ENCODE peak calls at places on chromosome 12, in four cellular contexts. K is HepG2, H is H1, J is K562. E is an unnamed sample.

GRCh38 chr12:52696588-52696987 is 6.7 kb downstream of the KRT77 start:
- DNase-seq in K (no peak), H (no peak), J (no peak), E (no peak)

GRCh38 chr12:92340441-92341332 is 195.0 kb upstream of the BTG1 start:
- DNase-seq in J (no peak), H (no peak), K (no peak), E (no peak)

GRCh38 chr12:32312049-32312670 is 87.2 kb upstream of the FGD4 start:
- DNase-seq in J (no peak), H (no peak), K (peak; percentile 42), E (peak; percentile 21)

GRCh38 chr12:68933564-68933893 is 558 bp upstream of the CPM start:
- DNase-seq in K (no peak), H (peak; percentile 75), J (no peak), E (no peak)

GRCh38 chr12:88810806-88811205 is 230.5 kb upstream of the KITLG start:
- DNase-seq in H (no peak), K (no peak), J (no peak), E (no peak)

GRCh38 chr12:13566286-13566685 is 369.8 kb downstream of the EMP1 start:
- DNase-seq in H (no peak), J (no peak), K (no peak), E (no peak)

GRCh38 chr12:20376984-20377383 is 8.6 kb downstream of the PDE3A start:
- DNase-seq in K (no peak), H (no peak), J (no peak), E (no peak)

GRCh38 chr12:7374423-7375144 is 69.4 kb downstream of the CD163L1 start:
- DNase-seq in J (peak; percentile 8), K (peak; percentile 80), H (peak; percentile 78), E (no peak)

GRCh38 chr12:4273651-4274395 is at the start of gene CCND2:
- DNase-seq in K (no peak), J (peak; percentile 69), H (peak; percentile 84), E (peak; percentile 69)

GRCh38 chr12:14283489-14284144 is 81.9 kb upstream of the ATF7IP start:
- DNase-seq in J (no peak), H (no peak), K (no peak), E (peak; percentile 76)

GRCh38 chr12:115235880-115236279 is 551.9 kb upstream of the TBX3 start:
- DNase-seq in J (no peak), K (no peak), H (no peak), E (no peak)

GRCh38 chr12:96256672-96257361 is 62.6 kb downstream of the ELK3 start:
- DNase-seq in J (no peak), K (no peak), H (no peak), E (no peak)

GRCh38 chr12:88453323-88453722 is 126.9 kb downstream of the KITLG start:
- DNase-seq in H (no peak), K (no peak), J (no peak), E (no peak)

GRCh38 chr12:106736051-106736957 is 38.2 kb upstream of the RIC8B start:
- DNase-seq in K (peak; percentile 20), J (no peak), H (no peak), E (no peak)

GRCh38 chr12:109737631-109738030 is 24.0 kb downstream of the FAM222A start:
- DNase-seq in J (no peak), H (no peak), K (peak; percentile 70), E (no peak)

GRCh38 chr12:27588786-27589185 is 64.8 kb downstream of the PPFIBP1 start:
- DNase-seq in K (no peak), H (no peak), J (no peak), E (no peak)

GRCh38 chr12:69534389-69534822 is 50.9 kb upstream of the CCT2 start:
- DNase-seq in J (no peak), H (no peak), K (peak; percentile 6), E (peak; percentile 51)

GRCh38 chr12:58896278-58896677 is 24.0 kb downstream of the LRIG3 start:
- DNase-seq in J (no peak), H (no peak), K (no peak), E (no peak)

GRCh38 chr12:3442397-3442796 is 48.6 kb upstream of the PRMT8 start:
- DNase-seq in J (no peak), H (no peak), K (no peak), E (no peak)

GRCh38 chr12:4080213-4080612 is 193.3 kb upstream of the CCND2 start:
- DNase-seq in K (no peak), J (no peak), H (no peak), E (no peak)

GRCh38 chr12:88207921-88208640 is 66.0 kb downstream of the TMTC3 start:
- DNase-seq in K (no peak), H (no peak), J (no peak), E (no peak)

GRCh38 chr12:4833511-4833910 is 76.2 kb upstream of the KCNA1 start:
- DNase-seq in J (no peak), H (no peak), K (no peak), E (no peak)

GRCh38 chr12:122090759-122091535 is 12.4 kb downstream of the MLXIP start:
- DNase-seq in H (no peak), K (no peak), J (no peak), E (no peak)

GRCh38 chr12:123983822-123984485 is 10.9 kb downstream of the ZNF664 start:
- DNase-seq in H (no peak), K (peak; percentile 74), J (peak; percentile 38), E (no peak)

GRCh38 chr12:517538-517937 is 57.8 kb downstream of the B4GALNT3 start:
- DNase-seq in J (no peak), H (no peak), K (no peak), E (no peak)

DNA sequence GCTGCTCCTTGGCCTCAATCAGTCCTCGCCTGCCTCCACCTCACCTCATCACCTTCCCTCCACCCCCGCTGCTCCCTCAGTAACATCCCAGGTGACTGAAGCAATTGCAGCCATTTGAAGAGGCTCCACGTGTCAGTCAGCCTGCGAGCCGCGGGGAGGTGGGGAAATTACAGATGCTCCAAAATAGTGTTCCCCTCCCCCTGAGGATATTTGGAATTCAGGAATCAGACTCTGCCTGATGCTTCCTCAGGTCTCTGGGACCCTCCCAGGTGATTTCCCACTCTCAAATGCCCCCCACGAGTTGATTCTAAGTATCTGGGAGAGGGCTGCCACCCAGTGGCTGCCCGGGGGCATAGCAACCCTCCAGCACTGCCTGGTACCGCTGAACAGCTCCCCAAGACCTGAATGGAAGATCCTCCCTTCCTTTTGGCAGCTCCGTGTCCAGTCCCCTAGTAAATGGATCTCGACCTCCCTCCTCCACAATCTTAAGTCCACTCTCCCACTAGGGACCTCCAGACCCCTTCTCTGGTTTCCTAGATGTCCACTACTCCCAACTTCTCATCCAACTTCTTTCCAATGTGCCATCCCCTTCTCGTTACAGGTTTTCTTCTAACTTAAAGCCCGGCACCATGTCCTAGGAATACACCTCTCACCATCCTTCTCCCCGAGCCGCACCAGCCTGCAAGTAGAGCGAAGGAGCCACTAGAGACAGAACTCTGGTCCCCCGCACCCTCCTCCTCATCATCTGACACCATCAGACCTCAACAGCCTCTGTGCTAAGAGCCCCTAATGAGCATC is 1.4 kb upstream of the ASIC1 start:
- DNase-seq in K (peak; percentile 30), H (peak; percentile 82), J (peak; percentile 65), E (no peak)
- TF ChIP-seq CBX5 in K (no peak), H (no peak), J (no peak), E (no peak)

DNA sequence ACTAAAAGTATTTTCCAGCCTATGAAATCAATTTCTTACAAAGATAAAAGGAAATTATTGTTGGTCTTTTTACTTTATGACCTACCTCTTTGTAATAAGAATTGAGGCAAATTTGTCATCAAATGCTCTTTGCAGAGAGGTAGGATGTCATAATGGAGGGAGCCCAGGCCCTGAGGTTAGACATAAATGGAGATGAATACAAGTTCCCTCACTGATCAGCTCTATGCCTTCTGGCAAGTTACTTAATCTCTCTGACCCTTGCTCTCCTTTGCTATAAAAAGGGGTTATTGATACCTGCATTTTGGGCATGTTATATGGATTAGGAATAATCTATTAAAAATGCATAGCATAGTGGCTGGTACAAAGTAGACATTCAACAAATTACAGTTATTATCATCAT is 146.9 kb upstream of the KRR1 start:
- DNase-seq in J (no peak), K (no peak), H (no peak), E (no peak)
- TF ChIP-seq CBX5 in J (no peak), K (no peak), H (no peak), E (no peak)

GRCh38 chr12:53952871-53953734 is 1.6 kb upstream of the HOXC12 start:
- DNase-seq in J (no peak), K (peak; percentile 23), H (peak; percentile 81), E (no peak)
- TF ChIP-seq CBX5 in J (no peak), K (no peak), H (no peak), E (no peak)

GRCh38 chr12:57031789-57032188 is 15.5 kb upstream of the TAC3 start:
- DNase-seq in H (no peak), J (no peak), K (no peak), E (no peak)

GRCh38 chr12:57031228-57031670 is 14.9 kb upstream of the TAC3 start:
- DNase-seq in J (no peak), K (peak; percentile 28), H (no peak), E (no peak)

GRCh38 chr12:57033428-57033827 is 16.5 kb downstream of the MYO1A start:
- DNase-seq in H (no peak), J (no peak), K (no peak), E (no peak)

GRCh38 chr12:57027011-57027804 is 10.9 kb upstream of the TAC3 start:
- DNase-seq in H (no peak), J (peak; percentile 71), K (no peak), E (no peak)

GRCh38 chr12:57027805-57028153 is 11.4 kb upstream of the TAC3 start:
- DNase-seq in K (no peak), J (no peak), H (no peak), E (no peak)
- TF ChIP-seq CBX5 in K (no peak), J (no peak), H (no peak), E (no peak)

E was measured in GM12878.